ENCODE peak calls at places on chromosomes 4 and X, in five cellular contexts. R is A549, I is hypothalamus, Y is smooth muscle cell of the brain vasculature, K is dermis blood vessel endothelial cell. D is an unnamed sample.
A peak's percentile ranks its signal among the peaks of the same experiment; 100 is the strongest.

GRCh38 chr4:87803421-87803820 is 4.1 kb downstream of the IBSP start:
- DNase-seq in K (no peak), Y (no peak), I (no peak), R (no peak), D (no peak)

GRCh38 chr4:186771624-186772023 is 48.0 kb upstream of the FAT1 start:
- DNase-seq in I (no peak), K (no peak), R (no peak), Y (no peak), D (peak; percentile 16)

GRCh38 chr4:153084939-153085630 is 119.2 kb upstream of the TRIM2 start:
- DNase-seq in R (peak; percentile 43), I (peak; percentile 73), K (peak; percentile 82), Y (peak; percentile 33), D (peak; percentile 80)

GRCh38 chr4:54006755-54007154 is 57.6 kb downstream of the CHIC2 start:
- DNase-seq in I (no peak), Y (no peak), K (no peak), R (no peak), D (no peak)

GRCh38 chr4:124432500-124432899 is 280.0 kb downstream of the ANKRD50 start:
- DNase-seq in K (peak; percentile 86), Y (no peak), R (no peak), I (no peak), D (no peak)

GRCh38 chrX:53048169-53049126 is at the start of gene GPR173:
- DNase-seq in Y (no peak), K (peak; percentile 53), R (no peak), I (peak; percentile 81), D (peak; percentile 60)

GRCh38 chrX:83469551-83469950 is 38.5 kb upstream of the POU3F4 start:
- DNase-seq in Y (no peak), I (peak; percentile 3), K (peak; percentile 0), R (peak; percentile 0), D (no peak)

GRCh38 chr4:8197521-8197920 is 1.6 kb upstream of the SH3TC1 start:
- DNase-seq in R (no peak), K (no peak), I (no peak), Y (no peak), D (no peak)

GRCh38 chrX:154049209-154050112 is 29.8 kb upstream of the IRAK1 start:
- DNase-seq in Y (no peak), R (no peak), I (no peak), K (no peak), D (no peak)

GRCh38 chr4:2261110-2261852 is 628 bp downstream of the MXD4 start:
- DNase-seq in I (peak; percentile 54), K (peak; percentile 67), Y (no peak), R (peak; percentile 7), D (peak; percentile 47)

GRCh38 chr4:99029018-99029735 is 33.7 kb downstream of the METAP1 start:
- DNase-seq in Y (no peak), K (no peak), I (no peak), R (no peak), D (no peak)

GRCh38 chr4:23006756-23007155 is 314.0 kb downstream of the GBA3 start:
- DNase-seq in R (no peak), Y (no peak), K (no peak), I (no peak), D (no peak)

GRCh38 chrX:130109429-130110378 is 593 bp downstream of the ELF4 start:
- DNase-seq in R (no peak), Y (no peak), I (no peak), K (no peak), D (peak; percentile 67)

GRCh38 chrX:56968980-56969379 is 26.4 kb downstream of the SPIN3 start:
- DNase-seq in R (no peak), K (no peak), Y (no peak), I (no peak), D (peak; percentile 27)

GRCh38 chrX:123422875-123423274 is 238.8 kb downstream of the GRIA3 start:
- DNase-seq in Y (no peak), I (peak; percentile 0), R (peak; percentile 3), K (peak; percentile 8), D (peak; percentile 19)

GRCh38 chr4:177008071-177008835 is 215.5 kb upstream of the VEGFC start:
- DNase-seq in Y (peak; percentile 13), R (no peak), I (no peak), K (no peak), D (peak; percentile 56)

GRCh38 chr4:10635096-10635495 is 49.5 kb downstream of the CLNK start:
- DNase-seq in Y (no peak), I (no peak), R (no peak), K (no peak), D (no peak)

GRCh38 chr4:56699537-56699936 is 18.4 kb upstream of the HOPX start:
- DNase-seq in K (no peak), R (no peak), Y (no peak), I (no peak), D (no peak)

GRCh38 chrX:151830911-151831310 is 81.8 kb upstream of the MAGEA4 start:
- DNase-seq in I (no peak), Y (no peak), K (peak; percentile 84), R (no peak), D (no peak)

GRCh38 chr4:78298618-78299017 is 241.5 kb downstream of the FRAS1 start:
- DNase-seq in Y (no peak), R (no peak), K (no peak), I (no peak), D (no peak)

GRCh38 chrX:57104921-57105398 is 16.4 kb downstream of the SPIN2B start:
- DNase-seq in I (no peak), Y (no peak), R (no peak), K (peak; percentile 11), D (no peak)

GRCh38 chrX:41332408-41332987 is 1.5 kb upstream of the DDX3X start:
- DNase-seq in R (no peak), I (no peak), K (peak; percentile 53), Y (no peak), D (no peak)

GRCh38 chr4:56129431-56129861 is 180.7 kb downstream of the CEP135 start:
- DNase-seq in K (peak; percentile 13), I (no peak), R (peak; percentile 0), Y (no peak), D (no peak)

GRCh38 chrX:40297949-40298539 is 200.3 kb upstream of the BCOR start:
- DNase-seq in R (no peak), I (no peak), K (no peak), Y (no peak), D (no peak)

GRCh38 chr4:19905006-19905405 is 346.7 kb upstream of the SLIT2 start:
- DNase-seq in R (no peak), I (no peak), Y (no peak), K (no peak), D (no peak)

GRCh38 chr4:129358571-129358970 is 262.6 kb downstream of the C4orf33 start:
- DNase-seq in R (no peak), I (no peak), Y (no peak), K (peak; percentile 2), D (peak; percentile 83)

GRCh38 chrX:22373094-22373493 is 100.4 kb downstream of the CBLL2 start:
- DNase-seq in R (no peak), Y (no peak), I (no peak), K (no peak), D (no peak)

GRCh38 chr4:179893967-179894590 is 2349.1 kb upstream of the TENM3 start:
- DNase-seq in R (no peak), K (no peak), I (no peak), Y (no peak), D (peak; percentile 1)

GRCh38 chr4:1773754-1774153 is 19.3 kb upstream of the FGFR3 start:
- DNase-seq in Y (no peak), I (no peak), K (no peak), R (no peak), D (no peak)